ENCODE peak calls at places on chromosomes 2 and 18, in seven cellular contexts. One of them, this sample, is unnamed.

GRCh38 chr2:156005999-156006712 is 326.4 kb downstream of the NR4A2 start:
- DNase-seq in K562: no peak
- DNase-seq in HCT116: no peak
- DNase-seq in IMR-90: no peak
- DNase-seq in GM12878: no peak
- DNase-seq in HepG2: peak
- DNase-seq in A549: peak
- DNase-seq in this sample: no peak

GRCh38 chr18:12361770-12362378 is 15.2 kb downstream of the AFG3L2 start:
- DNase-seq in HepG2: no peak
- DNase-seq in A549: no peak
- DNase-seq in HCT116: no peak
- DNase-seq in GM12878: no peak
- DNase-seq in K562: no peak
- DNase-seq in IMR-90: peak
- DNase-seq in this sample: no peak

GRCh38 chr2:223215136-223215535 is 163.1 kb downstream of the KCNE4 start:
- DNase-seq in IMR-90: no peak
- DNase-seq in HCT116: no peak
- DNase-seq in K562: no peak
- DNase-seq in GM12878: no peak
- DNase-seq in HepG2: no peak
- DNase-seq in A549: no peak
- DNase-seq in this sample: no peak

GRCh38 chr2:10124538-10125045 is 2.1 kb downstream of the RRM2 start:
- DNase-seq in IMR-90: peak
- DNase-seq in GM12878: no peak
- DNase-seq in K562: peak
- DNase-seq in HCT116: no peak
- DNase-seq in A549: peak
- DNase-seq in HepG2: peak
- DNase-seq in this sample: no peak

GRCh38 chr2:30911327-30911726 is 104.1 kb upstream of the CAPN13 start:
- DNase-seq in GM12878: no peak
- DNase-seq in HepG2: no peak
- DNase-seq in A549: no peak
- DNase-seq in HCT116: no peak
- DNase-seq in IMR-90: no peak
- DNase-seq in K562: no peak
- DNase-seq in this sample: no peak

GRCh38 chr18:29154196-29154757 is 977.3 kb upstream of the CDH2 start:
- DNase-seq in HCT116: no peak
- DNase-seq in HepG2: no peak
- DNase-seq in GM12878: no peak
- DNase-seq in K562: no peak
- DNase-seq in IMR-90: peak
- DNase-seq in A549: peak
- DNase-seq in this sample: no peak

GRCh38 chr2:118850171-118850900 is 2.9 kb upstream of the EN1 start:
- DNase-seq in HCT116: no peak
- DNase-seq in K562: no peak
- DNase-seq in IMR-90: no peak
- DNase-seq in HepG2: no peak
- DNase-seq in GM12878: no peak
- DNase-seq in A549: no peak
- DNase-seq in this sample: no peak

GRCh38 chr18:40875101-40875500 is 1079.9 kb upstream of the PIK3C3 start:
- DNase-seq in IMR-90: no peak
- DNase-seq in A549: no peak
- DNase-seq in HepG2: no peak
- DNase-seq in HCT116: no peak
- DNase-seq in K562: no peak
- DNase-seq in GM12878: no peak
- DNase-seq in this sample: no peak

GRCh38 chr2:194567661-194568017 is 1089.4 kb upstream of the SLC39A10 start:
- DNase-seq in GM12878: no peak
- DNase-seq in K562: no peak
- DNase-seq in A549: no peak
- DNase-seq in HepG2: no peak
- DNase-seq in IMR-90: no peak
- DNase-seq in HCT116: no peak
- DNase-seq in this sample: no peak
- TF ChIP-seq CEBPB in GM12878: no peak
- TF ChIP-seq CEBPB in K562: no peak
- TF ChIP-seq CEBPB in A549: no peak
- TF ChIP-seq CEBPB in HepG2: no peak
- TF ChIP-seq CEBPB in IMR-90: no peak
- TF ChIP-seq CEBPB in HCT116: no peak
- TF ChIP-seq CEBPB in this sample: no peak

GRCh38 chr2:229922449-229923386 is at the start of gene FBXO36:
- DNase-seq in GM12878: no peak
- DNase-seq in HepG2: peak
- DNase-seq in K562: peak
- DNase-seq in A549: peak
- DNase-seq in IMR-90: peak
- DNase-seq in HCT116: peak
- DNase-seq in this sample: no peak
- TF ChIP-seq CEBPB in GM12878: no peak
- TF ChIP-seq CEBPB in HepG2: no peak
- TF ChIP-seq CEBPB in K562: no peak
- TF ChIP-seq CEBPB in A549: no peak
- TF ChIP-seq CEBPB in IMR-90: no peak
- TF ChIP-seq CEBPB in HCT116: no peak
- TF ChIP-seq CEBPB in this sample: no peak

GRCh38 chr2:221330436-221330835 is 241.7 kb downstream of the EPHA4 start:
- DNase-seq in A549: no peak
- DNase-seq in K562: no peak
- DNase-seq in GM12878: no peak
- DNase-seq in IMR-90: no peak
- DNase-seq in HCT116: no peak
- DNase-seq in HepG2: no peak
- DNase-seq in this sample: no peak

GRCh38 chr2:221337957-221338685 is 234.0 kb downstream of the EPHA4 start:
- DNase-seq in HCT116: no peak
- DNase-seq in A549: no peak
- DNase-seq in K562: no peak
- DNase-seq in GM12878: peak
- DNase-seq in IMR-90: no peak
- DNase-seq in HepG2: no peak
- DNase-seq in this sample: no peak

GRCh38 chr2:221335106-221335505 is 237.0 kb downstream of the EPHA4 start:
- DNase-seq in HCT116: no peak
- DNase-seq in IMR-90: no peak
- DNase-seq in K562: no peak
- DNase-seq in GM12878: no peak
- DNase-seq in A549: no peak
- DNase-seq in HepG2: no peak
- DNase-seq in this sample: no peak

DNA sequence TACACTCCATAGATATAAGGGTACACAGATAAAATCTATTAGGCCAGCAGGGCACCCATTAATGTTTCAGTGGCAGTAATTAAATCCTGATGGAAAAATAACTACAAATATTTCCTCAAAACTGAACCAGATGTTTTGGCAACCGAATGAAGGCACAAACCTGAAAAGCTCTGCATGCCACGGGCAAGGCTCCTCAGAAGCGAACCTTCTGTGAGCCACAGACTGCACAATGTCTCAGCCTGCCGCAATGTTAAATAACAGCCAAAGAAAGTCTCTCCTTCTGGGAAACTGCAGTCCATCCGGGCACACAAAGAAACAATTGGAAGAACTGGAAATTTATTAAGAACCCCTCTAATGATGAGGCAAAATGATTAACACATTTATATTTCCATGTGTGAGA is 237.6 kb downstream of the EPHA4 start:
- DNase-seq in GM12878: no peak
- DNase-seq in HepG2: no peak
- DNase-seq in HCT116: no peak
- DNase-seq in IMR-90: no peak
- DNase-seq in A549: no peak
- DNase-seq in K562: no peak
- DNase-seq in this sample: no peak
- TF ChIP-seq CEBPB in GM12878: no peak
- TF ChIP-seq CEBPB in HepG2: no peak
- TF ChIP-seq CEBPB in HCT116: no peak
- TF ChIP-seq CEBPB in IMR-90: no peak
- TF ChIP-seq CEBPB in A549: no peak
- TF ChIP-seq CEBPB in K562: no peak
- TF ChIP-seq CEBPB in this sample: no peak

GRCh38 chr2:42140501-42140900 is 28.7 kb upstream of the EML4 start:
- DNase-seq in A549: no peak
- DNase-seq in HepG2: no peak
- DNase-seq in HCT116: no peak
- DNase-seq in GM12878: no peak
- DNase-seq in K562: no peak
- DNase-seq in IMR-90: no peak
- DNase-seq in this sample: no peak
- TF ChIP-seq CEBPB in A549: no peak
- TF ChIP-seq CEBPB in HepG2: no peak
- TF ChIP-seq CEBPB in HCT116: no peak
- TF ChIP-seq CEBPB in GM12878: no peak
- TF ChIP-seq CEBPB in K562: no peak
- TF ChIP-seq CEBPB in IMR-90: no peak
- TF ChIP-seq CEBPB in this sample: no peak

GRCh38 chr2:83689402-83689801 is 769.7 kb downstream of the SUCLG1 start:
- DNase-seq in A549: no peak
- DNase-seq in GM12878: no peak
- DNase-seq in K562: no peak
- DNase-seq in HCT116: peak
- DNase-seq in IMR-90: no peak
- DNase-seq in HepG2: no peak
- DNase-seq in this sample: no peak

GRCh38 chr2:83686863-83687262 is 772.2 kb downstream of the SUCLG1 start:
- DNase-seq in IMR-90: no peak
- DNase-seq in K562: no peak
- DNase-seq in GM12878: no peak
- DNase-seq in HCT116: no peak
- DNase-seq in A549: no peak
- DNase-seq in HepG2: no peak
- DNase-seq in this sample: no peak
- TF ChIP-seq CEBPB in IMR-90: no peak
- TF ChIP-seq CEBPB in K562: no peak
- TF ChIP-seq CEBPB in GM12878: no peak
- TF ChIP-seq CEBPB in HCT116: no peak
- TF ChIP-seq CEBPB in A549: no peak
- TF ChIP-seq CEBPB in HepG2: no peak
- TF ChIP-seq CEBPB in this sample: no peak

DNA sequence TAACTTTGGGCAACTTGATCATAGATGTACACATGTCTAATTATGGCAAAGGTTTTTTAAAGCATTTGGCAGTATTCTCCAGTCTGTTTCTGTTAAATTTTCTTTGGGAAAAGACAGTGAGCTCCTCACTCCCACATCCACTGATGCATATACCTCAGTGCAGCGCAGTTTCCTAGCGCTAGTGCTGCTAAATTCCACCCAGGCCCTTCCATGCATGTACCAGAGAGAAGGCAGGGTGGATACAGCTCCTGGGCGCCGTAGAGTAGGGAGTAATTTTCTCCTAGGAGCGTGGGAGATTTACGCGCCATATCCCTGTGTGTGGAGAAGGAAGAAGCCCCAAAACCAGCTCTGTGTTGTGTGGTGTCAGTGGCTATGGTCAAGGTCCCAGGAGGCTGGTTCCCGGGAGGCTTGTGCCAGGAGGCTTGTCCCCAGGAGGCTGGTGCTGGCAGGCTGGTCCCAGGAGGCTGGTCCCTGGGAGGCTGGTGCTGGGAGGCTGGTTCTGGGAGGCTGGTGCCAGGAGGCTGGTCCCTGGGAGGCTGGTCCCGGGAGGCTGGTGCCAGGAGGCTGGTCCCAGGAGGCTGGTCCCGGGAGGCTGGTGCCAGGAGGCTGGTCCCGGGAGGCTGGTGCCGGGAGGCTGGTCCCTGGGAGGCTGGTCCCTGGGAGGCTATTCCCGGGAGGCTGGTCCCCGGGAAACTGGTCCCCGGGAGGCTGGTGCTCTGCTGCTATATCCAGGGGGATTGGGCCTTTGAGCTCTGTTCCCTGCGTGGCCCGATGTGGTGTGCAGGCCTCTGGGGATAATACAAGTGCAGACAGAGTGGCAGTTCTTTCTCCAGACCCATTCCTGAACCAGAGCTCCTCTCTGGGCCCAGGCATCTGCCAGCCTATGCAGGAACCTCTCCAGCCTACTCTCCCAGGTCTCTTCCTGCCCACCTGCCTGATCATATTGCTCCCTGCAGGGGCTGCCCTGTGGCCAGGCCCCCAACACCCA is 161.2 kb downstream of the SEPTIN10 start:
- DNase-seq in K562: no peak
- DNase-seq in HepG2: no peak
- DNase-seq in HCT116: no peak
- DNase-seq in IMR-90: no peak
- DNase-seq in GM12878: no peak
- DNase-seq in A549: no peak
- DNase-seq in this sample: no peak
- TF ChIP-seq CEBPB in K562: no peak
- TF ChIP-seq CEBPB in HepG2: no peak
- TF ChIP-seq CEBPB in HCT116: no peak
- TF ChIP-seq CEBPB in IMR-90: no peak
- TF ChIP-seq CEBPB in GM12878: no peak
- TF ChIP-seq CEBPB in A549: no peak
- TF ChIP-seq CEBPB in this sample: no peak

GRCh38 chr2:43818761-43819160 is 19.9 kb downstream of the ABCG5 start:
- DNase-seq in HCT116: peak
- DNase-seq in GM12878: no peak
- DNase-seq in IMR-90: peak
- DNase-seq in HepG2: no peak
- DNase-seq in A549: peak
- DNase-seq in K562: no peak
- DNase-seq in this sample: no peak
- TF ChIP-seq CEBPB in HCT116: no peak
- TF ChIP-seq CEBPB in GM12878: no peak
- TF ChIP-seq CEBPB in IMR-90: no peak
- TF ChIP-seq CEBPB in HepG2: no peak
- TF ChIP-seq CEBPB in A549: no peak
- TF ChIP-seq CEBPB in K562: no peak
- TF ChIP-seq CEBPB in this sample: no peak

GRCh38 chr2:217047209-217047998 is 187.5 kb upstream of the TNP1 start:
- DNase-seq in A549: peak
- DNase-seq in HCT116: no peak
- DNase-seq in GM12878: no peak
- DNase-seq in HepG2: peak
- DNase-seq in K562: no peak
- DNase-seq in IMR-90: peak
- DNase-seq in this sample: no peak

GRCh38 chr2:217040099-217040498 is 180.2 kb upstream of the TNP1 start:
- DNase-seq in K562: no peak
- DNase-seq in GM12878: no peak
- DNase-seq in IMR-90: no peak
- DNase-seq in A549: no peak
- DNase-seq in HepG2: no peak
- DNase-seq in HCT116: no peak
- DNase-seq in this sample: no peak

GRCh38 chr2:217049931-217050330 is 190.1 kb upstream of the TNP1 start:
- DNase-seq in HepG2: no peak
- DNase-seq in A549: no peak
- DNase-seq in GM12878: no peak
- DNase-seq in K562: no peak
- DNase-seq in HCT116: no peak
- DNase-seq in IMR-90: no peak
- DNase-seq in this sample: no peak

GRCh38 chr2:217049376-217049775 is 189.5 kb upstream of the TNP1 start:
- DNase-seq in A549: no peak
- DNase-seq in GM12878: no peak
- DNase-seq in HCT116: no peak
- DNase-seq in IMR-90: no peak
- DNase-seq in HepG2: no peak
- DNase-seq in K562: no peak
- DNase-seq in this sample: no peak

GRCh38 chr2:217045725-217046475 is 186.0 kb upstream of the TNP1 start:
- DNase-seq in HCT116: no peak
- DNase-seq in A549: peak
- DNase-seq in GM12878: no peak
- DNase-seq in IMR-90: peak
- DNase-seq in K562: no peak
- DNase-seq in HepG2: no peak
- DNase-seq in this sample: no peak
- TF ChIP-seq CEBPB in HCT116: no peak
- TF ChIP-seq CEBPB in A549: no peak
- TF ChIP-seq CEBPB in GM12878: no peak
- TF ChIP-seq CEBPB in IMR-90: no peak
- TF ChIP-seq CEBPB in K562: no peak
- TF ChIP-seq CEBPB in HepG2: no peak
- TF ChIP-seq CEBPB in this sample: no peak

This sample was measured in H1.